ENCODE peak calls at places on chromosomes 4 and X, in eight cellular contexts. One of them, this sample, is unnamed.

GRCh38 chr4:180380733-180381132 is 1862.5 kb upstream of the TENM3 start:
- DNase-seq in AG10803: no peak
- DNase-seq in tibial artery: no peak
- DNase-seq in head of caudate nucleus: no peak
- DNase-seq in fibroblast of pulmonary artery: peak
- DNase-seq in NCI-H748 treated with DMSO at 0.1 percent for 48 hours: no peak
- DNase-seq in NCI-H510A treated with DMSO at 0.1 percent for 48 hours: no peak
- DNase-seq in RWPE2: no peak
- DNase-seq in this sample: no peak

GRCh38 chr4:109953556-109953955 is 40.9 kb downstream of the EGF start:
- DNase-seq in NCI-H748 treated with DMSO at 0.1 percent for 48 hours: no peak
- DNase-seq in head of caudate nucleus: no peak
- DNase-seq in tibial artery: no peak
- DNase-seq in NCI-H510A treated with DMSO at 0.1 percent for 48 hours: no peak
- DNase-seq in RWPE2: no peak
- DNase-seq in fibroblast of pulmonary artery: no peak
- DNase-seq in AG10803: no peak
- DNase-seq in this sample: no peak

GRCh38 chrX:107450823-107451509 is 1.5 kb downstream of the FRMPD3 start:
- DNase-seq in NCI-H748 treated with DMSO at 0.1 percent for 48 hours: no peak
- DNase-seq in tibial artery: no peak
- DNase-seq in RWPE2: no peak
- DNase-seq in fibroblast of pulmonary artery: no peak
- DNase-seq in AG10803: no peak
- DNase-seq in NCI-H510A treated with DMSO at 0.1 percent for 48 hours: peak
- DNase-seq in head of caudate nucleus: no peak
- DNase-seq in this sample: no peak

GRCh38 chr4:76767983-76768382 is 130.0 kb downstream of the SOWAHB start:
- DNase-seq in NCI-H748 treated with DMSO at 0.1 percent for 48 hours: no peak
- DNase-seq in RWPE2: no peak
- DNase-seq in tibial artery: no peak
- DNase-seq in head of caudate nucleus: no peak
- DNase-seq in fibroblast of pulmonary artery: peak
- DNase-seq in AG10803: peak
- DNase-seq in NCI-H510A treated with DMSO at 0.1 percent for 48 hours: no peak
- DNase-seq in this sample: no peak

GRCh38 chr4:11441182-11441556 is 12.5 kb upstream of the HS3ST1 start:
- DNase-seq in NCI-H748 treated with DMSO at 0.1 percent for 48 hours: no peak
- DNase-seq in AG10803: no peak
- DNase-seq in head of caudate nucleus: no peak
- DNase-seq in fibroblast of pulmonary artery: no peak
- DNase-seq in RWPE2: no peak
- DNase-seq in NCI-H510A treated with DMSO at 0.1 percent for 48 hours: no peak
- DNase-seq in tibial artery: no peak
- DNase-seq in this sample: no peak

GRCh38 chr4:145609494-145610427 is 9.4 kb upstream of the MMAA start:
- DNase-seq in head of caudate nucleus: peak
- DNase-seq in AG10803: peak
- DNase-seq in NCI-H510A treated with DMSO at 0.1 percent for 48 hours: peak
- DNase-seq in NCI-H748 treated with DMSO at 0.1 percent for 48 hours: peak
- DNase-seq in tibial artery: no peak
- DNase-seq in RWPE2: no peak
- DNase-seq in fibroblast of pulmonary artery: peak
- DNase-seq in this sample: peak

GRCh38 chrX:78048036-78048435 is 56.0 kb upstream of the PGK1 start:
- DNase-seq in head of caudate nucleus: no peak
- DNase-seq in tibial artery: no peak
- DNase-seq in fibroblast of pulmonary artery: no peak
- DNase-seq in RWPE2: no peak
- DNase-seq in AG10803: no peak
- DNase-seq in NCI-H510A treated with DMSO at 0.1 percent for 48 hours: no peak
- DNase-seq in NCI-H748 treated with DMSO at 0.1 percent for 48 hours: no peak
- DNase-seq in this sample: no peak

GRCh38 chr4:1381944-1382541 is 24.2 kb downstream of the NKX1-1 start:
- DNase-seq in AG10803: no peak
- DNase-seq in RWPE2: peak
- DNase-seq in head of caudate nucleus: no peak
- DNase-seq in NCI-H748 treated with DMSO at 0.1 percent for 48 hours: no peak
- DNase-seq in tibial artery: peak
- DNase-seq in fibroblast of pulmonary artery: no peak
- DNase-seq in NCI-H510A treated with DMSO at 0.1 percent for 48 hours: no peak
- DNase-seq in this sample: no peak

GRCh38 chr4:157994863-157995262 is 178.0 kb downstream of the GASK1B start:
- DNase-seq in head of caudate nucleus: no peak
- DNase-seq in tibial artery: no peak
- DNase-seq in NCI-H510A treated with DMSO at 0.1 percent for 48 hours: no peak
- DNase-seq in RWPE2: no peak
- DNase-seq in NCI-H748 treated with DMSO at 0.1 percent for 48 hours: no peak
- DNase-seq in fibroblast of pulmonary artery: peak
- DNase-seq in AG10803: peak
- DNase-seq in this sample: no peak

GRCh38 chr4:182770969-182771330 is 146.2 kb downstream of the DCTD start:
- DNase-seq in RWPE2: no peak
- DNase-seq in head of caudate nucleus: no peak
- DNase-seq in tibial artery: no peak
- DNase-seq in fibroblast of pulmonary artery: no peak
- DNase-seq in NCI-H510A treated with DMSO at 0.1 percent for 48 hours: no peak
- DNase-seq in AG10803: no peak
- DNase-seq in NCI-H748 treated with DMSO at 0.1 percent for 48 hours: no peak
- DNase-seq in this sample: no peak

GRCh38 chr4:73452953-73453700 is 17.1 kb downstream of the AFP start:
- DNase-seq in NCI-H510A treated with DMSO at 0.1 percent for 48 hours: no peak
- DNase-seq in RWPE2: no peak
- DNase-seq in tibial artery: no peak
- DNase-seq in AG10803: no peak
- DNase-seq in fibroblast of pulmonary artery: peak
- DNase-seq in head of caudate nucleus: no peak
- DNase-seq in NCI-H748 treated with DMSO at 0.1 percent for 48 hours: no peak
- DNase-seq in this sample: no peak

GRCh38 chr4:38223801-38224236 is 263.6 kb downstream of the PTTG2 start:
- DNase-seq in AG10803: no peak
- DNase-seq in NCI-H510A treated with DMSO at 0.1 percent for 48 hours: no peak
- DNase-seq in fibroblast of pulmonary artery: no peak
- DNase-seq in NCI-H748 treated with DMSO at 0.1 percent for 48 hours: no peak
- DNase-seq in tibial artery: no peak
- DNase-seq in RWPE2: no peak
- DNase-seq in head of caudate nucleus: peak
- DNase-seq in this sample: no peak

GRCh38 chrX:68498044-68498507 is 775 bp upstream of the YIPF6 start:
- DNase-seq in NCI-H748 treated with DMSO at 0.1 percent for 48 hours: no peak
- DNase-seq in head of caudate nucleus: no peak
- DNase-seq in fibroblast of pulmonary artery: no peak
- DNase-seq in tibial artery: no peak
- DNase-seq in RWPE2: no peak
- DNase-seq in NCI-H510A treated with DMSO at 0.1 percent for 48 hours: peak
- DNase-seq in AG10803: peak
- DNase-seq in this sample: no peak

GRCh38 chrX:153981771-153982533 is 9.4 kb downstream of the TMEM187 start:
- DNase-seq in tibial artery: no peak
- DNase-seq in AG10803: no peak
- DNase-seq in NCI-H510A treated with DMSO at 0.1 percent for 48 hours: no peak
- DNase-seq in fibroblast of pulmonary artery: no peak
- DNase-seq in NCI-H748 treated with DMSO at 0.1 percent for 48 hours: no peak
- DNase-seq in RWPE2: no peak
- DNase-seq in head of caudate nucleus: peak
- DNase-seq in this sample: no peak

GRCh38 chrX:56733459-56734046 is 4.5 kb downstream of the NBDY start:
- DNase-seq in RWPE2: no peak
- DNase-seq in NCI-H748 treated with DMSO at 0.1 percent for 48 hours: peak
- DNase-seq in head of caudate nucleus: peak
- DNase-seq in tibial artery: no peak
- DNase-seq in NCI-H510A treated with DMSO at 0.1 percent for 48 hours: peak
- DNase-seq in AG10803: peak
- DNase-seq in fibroblast of pulmonary artery: peak
- DNase-seq in this sample: peak

GRCh38 chrX:154749856-154750255 is 1.0 kb downstream of the GAB3 start:
- DNase-seq in AG10803: no peak
- DNase-seq in head of caudate nucleus: no peak
- DNase-seq in NCI-H510A treated with DMSO at 0.1 percent for 48 hours: no peak
- DNase-seq in tibial artery: no peak
- DNase-seq in fibroblast of pulmonary artery: peak
- DNase-seq in NCI-H748 treated with DMSO at 0.1 percent for 48 hours: no peak
- DNase-seq in RWPE2: no peak
- DNase-seq in this sample: peak

GRCh38 chr4:61540944-61541343 is 340.8 kb downstream of the ADGRL3 start:
- DNase-seq in NCI-H510A treated with DMSO at 0.1 percent for 48 hours: peak
- DNase-seq in fibroblast of pulmonary artery: no peak
- DNase-seq in AG10803: no peak
- DNase-seq in tibial artery: no peak
- DNase-seq in NCI-H748 treated with DMSO at 0.1 percent for 48 hours: peak
- DNase-seq in RWPE2: no peak
- DNase-seq in head of caudate nucleus: no peak
- DNase-seq in this sample: no peak

GRCh38 chr4:182752158-182752910 is 164.9 kb downstream of the DCTD start:
- DNase-seq in NCI-H748 treated with DMSO at 0.1 percent for 48 hours: no peak
- DNase-seq in AG10803: peak
- DNase-seq in tibial artery: no peak
- DNase-seq in fibroblast of pulmonary artery: peak
- DNase-seq in RWPE2: no peak
- DNase-seq in head of caudate nucleus: no peak
- DNase-seq in NCI-H510A treated with DMSO at 0.1 percent for 48 hours: no peak
- DNase-seq in this sample: no peak

GRCh38 chr4:164488114-164488513 is 265.8 kb upstream of the SMIM31 start:
- DNase-seq in fibroblast of pulmonary artery: no peak
- DNase-seq in RWPE2: peak
- DNase-seq in NCI-H510A treated with DMSO at 0.1 percent for 48 hours: no peak
- DNase-seq in head of caudate nucleus: no peak
- DNase-seq in NCI-H748 treated with DMSO at 0.1 percent for 48 hours: no peak
- DNase-seq in AG10803: no peak
- DNase-seq in tibial artery: no peak
- DNase-seq in this sample: no peak

GRCh38 chrX:39601193-39602085 is 496.3 kb downstream of the BCOR start:
- DNase-seq in tibial artery: no peak
- DNase-seq in NCI-H748 treated with DMSO at 0.1 percent for 48 hours: no peak
- DNase-seq in fibroblast of pulmonary artery: no peak
- DNase-seq in NCI-H510A treated with DMSO at 0.1 percent for 48 hours: no peak
- DNase-seq in head of caudate nucleus: no peak
- DNase-seq in AG10803: no peak
- DNase-seq in RWPE2: no peak
- DNase-seq in this sample: no peak

GRCh38 chrX:148192547-148192946 is 211.4 kb downstream of the FMR1NB start:
- DNase-seq in RWPE2: no peak
- DNase-seq in AG10803: no peak
- DNase-seq in NCI-H748 treated with DMSO at 0.1 percent for 48 hours: no peak
- DNase-seq in tibial artery: no peak
- DNase-seq in NCI-H510A treated with DMSO at 0.1 percent for 48 hours: no peak
- DNase-seq in head of caudate nucleus: no peak
- DNase-seq in fibroblast of pulmonary artery: no peak
- DNase-seq in this sample: no peak

GRCh38 chr4:128130621-128131020 is 69.5 kb downstream of the LARP1B start:
- DNase-seq in RWPE2: no peak
- DNase-seq in tibial artery: no peak
- DNase-seq in head of caudate nucleus: no peak
- DNase-seq in AG10803: no peak
- DNase-seq in fibroblast of pulmonary artery: peak
- DNase-seq in NCI-H748 treated with DMSO at 0.1 percent for 48 hours: no peak
- DNase-seq in NCI-H510A treated with DMSO at 0.1 percent for 48 hours: no peak
- DNase-seq in this sample: no peak

GRCh38 chr4:102196221-102196620 is 149.1 kb downstream of the SLC39A8 start:
- DNase-seq in tibial artery: no peak
- DNase-seq in NCI-H510A treated with DMSO at 0.1 percent for 48 hours: no peak
- DNase-seq in fibroblast of pulmonary artery: peak
- DNase-seq in head of caudate nucleus: no peak
- DNase-seq in AG10803: peak
- DNase-seq in NCI-H748 treated with DMSO at 0.1 percent for 48 hours: no peak
- DNase-seq in RWPE2: no peak
- DNase-seq in this sample: no peak